ENCODE peak calls at places on chromosomes 7 and 10, in nine cellular contexts. B is GM03348; J is activated CD4-positive, alpha-beta T cell treated with anti-CD3 and anti-CD28 coated beads for 24 hours; F is stimulated activated CD4-positive, alpha-beta T cell treated with anti-CD3 and anti-CD28 coated beads, Interleukin-12 subunit alpha, Interleukin-12 subunit beta, amount 100 ng/mL, for 48 hours; K is substantia nigra; X is LoVo; O is coronary artery; R is COR-L47; A is hippocampal formation. E is an unnamed sample.

GRCh38 chr10:338176-339037 is 203.2 kb downstream of the ZMYND11 start:
- DNase-seq in A (no peak), X (no peak), F (no peak), K (no peak), O (peak; percentile 69), R (peak; percentile 20), B (peak; percentile 59), J (no peak), E (no peak)

GRCh38 chr7:122790132-122790531 is 87.4 kb upstream of the RNF148 start:
- DNase-seq in J (no peak), X (no peak), K (no peak), O (no peak), A (no peak), F (no peak), R (no peak), B (no peak), E (no peak)

GRCh38 chr7:74010407-74010806 is 17.6 kb upstream of the ELN start:
- DNase-seq in O (peak; percentile 94), X (no peak), K (no peak), J (no peak), B (no peak), F (no peak), R (no peak), A (no peak), E (no peak)

GRCh38 chr10:132175401-132175800 is 11.3 kb upstream of the DPYSL4 start:
- DNase-seq in X (no peak), K (no peak), F (no peak), J (no peak), A (no peak), B (no peak), R (no peak), O (no peak), E (no peak)

GRCh38 chr10:15035385-15036301 is 8.1 kb upstream of the OLAH start:
- DNase-seq in J (no peak), O (no peak), X (no peak), F (no peak), K (peak; percentile 36), A (peak; percentile 18), B (no peak), R (no peak), E (no peak)

GRCh38 chr7:76193478-76193877 is 8.2 kb upstream of the SRRM3 start:
- DNase-seq in A (no peak), X (no peak), B (no peak), O (no peak), J (no peak), R (no peak), F (no peak), K (no peak), E (no peak)

GRCh38 chr7:47391726-47392125 is 190.2 kb downstream of the TNS3 start:
- DNase-seq in O (peak; percentile 68), B (no peak), R (no peak), J (no peak), A (no peak), X (no peak), K (no peak), F (no peak), E (no peak)

GRCh38 chr7:112481833-112482669 is 1.3 kb downstream of the LSMEM1 start:
- DNase-seq in O (peak; percentile 81), F (no peak), X (peak; percentile 56), B (peak; percentile 72), J (no peak), K (no peak), R (no peak), A (no peak), E (no peak)

GRCh38 chr7:123716877-123717276 is 31.9 kb downstream of the WASL start:
- DNase-seq in J (no peak), A (no peak), R (no peak), X (no peak), B (no peak), F (no peak), O (no peak), K (no peak), E (no peak)

GRCh38 chr7:131108212-131108980 is 219.3 kb upstream of the MKLN1 start:
- DNase-seq in K (no peak), J (no peak), R (no peak), A (peak; percentile 80), O (no peak), X (no peak), B (peak; percentile 15), F (no peak), E (peak; percentile 68)

E was measured in CD4-positive, CD25-positive, alpha-beta regulatory T cell.